ENCODE peak calls at places on chromosomes 7 and 10, in eight cellular contexts. One of them, this sample, is unnamed.

GRCh38 chr7:158322616-158323530 is 264.8 kb downstream of the PTPRN2 start:
- DNase-seq in B cell: no peak
- DNase-seq in activated CD8-positive, alpha-beta memory T cell treated with anti-CD3 and anti-CD28 coated beads for 48 hours: no peak
- DNase-seq in renal cortical epithelial cell: no peak
- DNase-seq in mesendoderm: no peak
- DNase-seq in KBM-7: no peak
- DNase-seq in amniotic stem cell: no peak
- DNase-seq in HTR-8/SVneo: no peak
- DNase-seq in this sample: no peak

GRCh38 chr7:30988346-30989005 is 24.7 kb downstream of the GHRHR start:
- DNase-seq in amniotic stem cell: no peak
- DNase-seq in activated CD8-positive, alpha-beta memory T cell treated with anti-CD3 and anti-CD28 coated beads for 48 hours: no peak
- DNase-seq in renal cortical epithelial cell: peak
- DNase-seq in KBM-7: no peak
- DNase-seq in HTR-8/SVneo: no peak
- DNase-seq in mesendoderm: peak
- DNase-seq in B cell: no peak
- DNase-seq in this sample: no peak

GRCh38 chr7:130667593-130668257 is 823 bp downstream of the COPG2 start:
- DNase-seq in mesendoderm: peak
- DNase-seq in amniotic stem cell: no peak
- DNase-seq in activated CD8-positive, alpha-beta memory T cell treated with anti-CD3 and anti-CD28 coated beads for 48 hours: no peak
- DNase-seq in renal cortical epithelial cell: no peak
- DNase-seq in HTR-8/SVneo: no peak
- DNase-seq in B cell: no peak
- DNase-seq in KBM-7: peak
- DNase-seq in this sample: no peak

GRCh38 chr10:127148933-127149220 is 47.5 kb downstream of the INSYN2A start:
- DNase-seq in KBM-7: no peak
- DNase-seq in amniotic stem cell: no peak
- DNase-seq in activated CD8-positive, alpha-beta memory T cell treated with anti-CD3 and anti-CD28 coated beads for 48 hours: no peak
- DNase-seq in B cell: no peak
- DNase-seq in HTR-8/SVneo: peak
- DNase-seq in mesendoderm: peak
- DNase-seq in renal cortical epithelial cell: peak
- DNase-seq in this sample: no peak

GRCh38 chr7:21642422-21642821 is 99.6 kb downstream of the DNAH11 start:
- DNase-seq in activated CD8-positive, alpha-beta memory T cell treated with anti-CD3 and anti-CD28 coated beads for 48 hours: no peak
- DNase-seq in amniotic stem cell: no peak
- DNase-seq in HTR-8/SVneo: no peak
- DNase-seq in renal cortical epithelial cell: no peak
- DNase-seq in KBM-7: no peak
- DNase-seq in B cell: no peak
- DNase-seq in mesendoderm: peak
- DNase-seq in this sample: no peak

GRCh38 chr7:134605978-134606923 is 40.4 kb upstream of the BPGM start:
- DNase-seq in renal cortical epithelial cell: peak
- DNase-seq in mesendoderm: peak
- DNase-seq in amniotic stem cell: peak
- DNase-seq in activated CD8-positive, alpha-beta memory T cell treated with anti-CD3 and anti-CD28 coated beads for 48 hours: peak
- DNase-seq in B cell: peak
- DNase-seq in KBM-7: peak
- DNase-seq in HTR-8/SVneo: peak
- DNase-seq in this sample: no peak

GRCh38 chr7:141915565-141915964 is 634 bp upstream of the OR9A4 start:
- DNase-seq in amniotic stem cell: no peak
- DNase-seq in B cell: no peak
- DNase-seq in renal cortical epithelial cell: peak
- DNase-seq in mesendoderm: peak
- DNase-seq in HTR-8/SVneo: no peak
- DNase-seq in KBM-7: peak
- DNase-seq in activated CD8-positive, alpha-beta memory T cell treated with anti-CD3 and anti-CD28 coated beads for 48 hours: no peak
- DNase-seq in this sample: no peak

GRCh38 chr10:87842776-87843497 is 20.4 kb downstream of the KLLN start:
- DNase-seq in HTR-8/SVneo: peak
- DNase-seq in mesendoderm: no peak
- DNase-seq in activated CD8-positive, alpha-beta memory T cell treated with anti-CD3 and anti-CD28 coated beads for 48 hours: no peak
- DNase-seq in renal cortical epithelial cell: peak
- DNase-seq in amniotic stem cell: peak
- DNase-seq in KBM-7: peak
- DNase-seq in B cell: no peak
- DNase-seq in this sample: no peak

GRCh38 chr10:84665883-84666463 is 337.6 kb downstream of the CCSER2 start:
- DNase-seq in amniotic stem cell: no peak
- DNase-seq in HTR-8/SVneo: no peak
- DNase-seq in B cell: no peak
- DNase-seq in KBM-7: peak
- DNase-seq in mesendoderm: peak
- DNase-seq in renal cortical epithelial cell: no peak
- DNase-seq in activated CD8-positive, alpha-beta memory T cell treated with anti-CD3 and anti-CD28 coated beads for 48 hours: no peak
- DNase-seq in this sample: no peak

GRCh38 chr7:150979706-150980390 is 1.7 kb upstream of the KCNH2 start:
- DNase-seq in KBM-7: no peak
- DNase-seq in renal cortical epithelial cell: no peak
- DNase-seq in amniotic stem cell: no peak
- DNase-seq in B cell: no peak
- DNase-seq in mesendoderm: no peak
- DNase-seq in HTR-8/SVneo: no peak
- DNase-seq in activated CD8-positive, alpha-beta memory T cell treated with anti-CD3 and anti-CD28 coated beads for 48 hours: no peak
- DNase-seq in this sample: no peak

GRCh38 chr7:27124096-27124978 is 6.2 kb downstream of the HOXA4 start:
- DNase-seq in renal cortical epithelial cell: no peak
- DNase-seq in activated CD8-positive, alpha-beta memory T cell treated with anti-CD3 and anti-CD28 coated beads for 48 hours: no peak
- DNase-seq in amniotic stem cell: no peak
- DNase-seq in KBM-7: no peak
- DNase-seq in B cell: no peak
- DNase-seq in mesendoderm: no peak
- DNase-seq in HTR-8/SVneo: no peak
- DNase-seq in this sample: no peak

GRCh38 chr7:116592445-116592844 is 67.6 kb downstream of the CAV1 start:
- DNase-seq in HTR-8/SVneo: no peak
- DNase-seq in amniotic stem cell: no peak
- DNase-seq in KBM-7: peak
- DNase-seq in activated CD8-positive, alpha-beta memory T cell treated with anti-CD3 and anti-CD28 coated beads for 48 hours: no peak
- DNase-seq in renal cortical epithelial cell: no peak
- DNase-seq in B cell: no peak
- DNase-seq in mesendoderm: peak
- DNase-seq in this sample: no peak

This sample was measured in smooth muscle cell of the brain vasculature.